ENCODE peak calls at places on chromosomes 4 and X, in seven cellular contexts. One of them, this sample, is unnamed. For H3K4me1, the result is how much of the 10 kb centered on the place peaks cover.

GRCh38 chr4:152246659-152247058 is 289.2 kb downstream of the FBXW7 start:
- DNase-seq in mesenchymal stem cell: no peak
- DNase-seq in neuronal stem cell: no peak
- DNase-seq in H9: no peak
- DNase-seq in trophoblast cell: no peak
- DNase-seq in H1: no peak
- DNase-seq in IMR-90: no peak
- DNase-seq in this sample: no peak

GRCh38 chrX:101163166-101163565 is 56.4 kb upstream of the DRP2 start:
- DNase-seq in mesenchymal stem cell: peak
- DNase-seq in neuronal stem cell: no peak
- DNase-seq in H9: no peak
- DNase-seq in trophoblast cell: no peak
- DNase-seq in H1: no peak
- DNase-seq in IMR-90: peak
- DNase-seq in this sample: no peak

GRCh38 chrX:129086802-129087201 is 436.5 kb downstream of the SMARCA1 start:
- DNase-seq in mesenchymal stem cell: no peak
- DNase-seq in neuronal stem cell: no peak
- DNase-seq in H9: no peak
- DNase-seq in trophoblast cell: no peak
- DNase-seq in H1: no peak
- DNase-seq in IMR-90: no peak
- DNase-seq in this sample: no peak

GRCh38 chr4:177444911-177445736 is 2.9 kb upstream of the AGA start:
- DNase-seq in mesenchymal stem cell: no peak
- DNase-seq in neuronal stem cell: no peak
- DNase-seq in H9: peak
- DNase-seq in trophoblast cell: peak
- DNase-seq in H1: peak
- DNase-seq in IMR-90: no peak
- DNase-seq in this sample: no peak

GRCh38 chrX:72041166-72041565 is 90.5 kb downstream of the RTL5 start:
- DNase-seq in mesenchymal stem cell: no peak
- DNase-seq in neuronal stem cell: no peak
- DNase-seq in H9: no peak
- DNase-seq in trophoblast cell: no peak
- DNase-seq in H1: no peak
- DNase-seq in IMR-90: no peak
- DNase-seq in this sample: no peak

GRCh38 chr4:89023140-89023539 is 33.8 kb downstream of the FAM13A start:
- DNase-seq in mesenchymal stem cell: no peak
- DNase-seq in neuronal stem cell: no peak
- DNase-seq in H9: no peak
- DNase-seq in trophoblast cell: no peak
- DNase-seq in H1: no peak
- DNase-seq in IMR-90: no peak
- DNase-seq in this sample: no peak

GRCh38 chrX:19332983-19333382 is 10.7 kb upstream of the PDHA1 start:
- DNase-seq in mesenchymal stem cell: no peak
- DNase-seq in neuronal stem cell: no peak
- DNase-seq in H9: peak
- DNase-seq in trophoblast cell: no peak
- DNase-seq in H1: no peak
- DNase-seq in IMR-90: peak
- DNase-seq in this sample: no peak

GRCh38 chr4:7785017-7785416 is 154.6 kb downstream of the AFAP1 start:
- DNase-seq in mesenchymal stem cell: no peak
- DNase-seq in neuronal stem cell: no peak
- DNase-seq in H9: no peak
- DNase-seq in trophoblast cell: peak
- DNase-seq in H1: no peak
- DNase-seq in IMR-90: peak
- DNase-seq in this sample: no peak

GRCh38 chr4:17511950-17512795 is at the start of gene QDPR:
- DNase-seq in mesenchymal stem cell: peak
- DNase-seq in neuronal stem cell: peak
- DNase-seq in H9: peak
- DNase-seq in trophoblast cell: peak
- DNase-seq in H1: peak
- DNase-seq in IMR-90: peak
- DNase-seq in this sample: peak

GRCh38 chr4:138567696-138568095 is 325.5 kb upstream of the SLC7A11 start:
- DNase-seq in mesenchymal stem cell: peak
- DNase-seq in neuronal stem cell: no peak
- DNase-seq in H9: no peak
- DNase-seq in trophoblast cell: no peak
- DNase-seq in H1: no peak
- DNase-seq in IMR-90: peak
- DNase-seq in this sample: no peak

GRCh38 chr4:75940692-75941253 is at the start of gene NAAA:
- DNase-seq in mesenchymal stem cell: peak
- DNase-seq in neuronal stem cell: peak
- DNase-seq in H9: peak
- DNase-seq in trophoblast cell: peak
- DNase-seq in H1: peak
- DNase-seq in IMR-90: peak
- DNase-seq in this sample: peak

GRCh38 chrX:68571292-68572256 is 72.7 kb downstream of the YIPF6 start:
- DNase-seq in mesenchymal stem cell: peak
- DNase-seq in neuronal stem cell: no peak
- DNase-seq in H9: no peak
- DNase-seq in trophoblast cell: peak
- DNase-seq in H1: no peak
- DNase-seq in IMR-90: peak
- DNase-seq in this sample: peak

GRCh38 chr4:149997881-149998421 is 80.3 kb upstream of the DCLK2 start:
- DNase-seq in mesenchymal stem cell: peak
- DNase-seq in neuronal stem cell: no peak
- DNase-seq in H9: no peak
- DNase-seq in trophoblast cell: no peak
- DNase-seq in H1: no peak
- DNase-seq in IMR-90: peak
- DNase-seq in this sample: peak

GRCh38 chrX:45699158-45699557 is 498.5 kb upstream of the DIPK2B start:
- DNase-seq in mesenchymal stem cell: no peak
- DNase-seq in neuronal stem cell: no peak
- DNase-seq in H9: no peak
- DNase-seq in trophoblast cell: no peak
- DNase-seq in H1: no peak
- DNase-seq in IMR-90: peak
- DNase-seq in this sample: no peak

GRCh38 chr4:114926508-114926907 is 186.9 kb downstream of the NDST4 start:
- DNase-seq in mesenchymal stem cell: no peak
- DNase-seq in neuronal stem cell: no peak
- DNase-seq in H9: no peak
- DNase-seq in trophoblast cell: no peak
- DNase-seq in H1: no peak
- DNase-seq in IMR-90: no peak
- DNase-seq in this sample: no peak

GRCh38 chr4:168199262-168199957 is 107.1 kb downstream of the ANXA10 start:
- DNase-seq in mesenchymal stem cell: no peak
- DNase-seq in neuronal stem cell: no peak
- DNase-seq in H9: no peak
- DNase-seq in trophoblast cell: no peak
- DNase-seq in H1: no peak
- DNase-seq in IMR-90: no peak
- DNase-seq in this sample: no peak

GRCh38 chr4:104073245-104073644 is 353.5 kb upstream of the TACR3 start:
- DNase-seq in mesenchymal stem cell: no peak
- DNase-seq in neuronal stem cell: no peak
- DNase-seq in H9: no peak
- DNase-seq in trophoblast cell: no peak
- DNase-seq in H1: no peak
- DNase-seq in IMR-90: no peak
- DNase-seq in this sample: no peak

GRCh38 chr4:6246170-6246634 is 23.4 kb upstream of the WFS1 start:
- DNase-seq in mesenchymal stem cell: no peak
- DNase-seq in neuronal stem cell: no peak
- DNase-seq in H9: no peak
- DNase-seq in trophoblast cell: no peak
- DNase-seq in H1: no peak
- DNase-seq in IMR-90: no peak
- DNase-seq in this sample: no peak

GRCh38 chrX:48968377-48968776 is 3.3 kb downstream of the KCND1 start:
- DNase-seq in mesenchymal stem cell: no peak
- DNase-seq in neuronal stem cell: no peak
- DNase-seq in H9: no peak
- DNase-seq in trophoblast cell: no peak
- DNase-seq in H1: no peak
- DNase-seq in IMR-90: no peak
- DNase-seq in this sample: no peak

GRCh38 chr4:170423137-170423536 is 333.4 kb upstream of the AADAT start:
- DNase-seq in mesenchymal stem cell: peak
- DNase-seq in neuronal stem cell: no peak
- DNase-seq in H9: no peak
- DNase-seq in trophoblast cell: no peak
- DNase-seq in H1: no peak
- DNase-seq in IMR-90: peak
- DNase-seq in this sample: no peak

GRCh38 chrX:30301977-30302376 is 7.2 kb downstream of the NR0B1 start:
- DNase-seq in mesenchymal stem cell: no peak
- DNase-seq in neuronal stem cell: peak
- DNase-seq in H9: no peak
- DNase-seq in trophoblast cell: no peak
- DNase-seq in H1: no peak
- DNase-seq in IMR-90: peak
- DNase-seq in this sample: peak

GRCh38 chr4:163895369-163896005 is 401.0 kb downstream of the TMA16 start:
- DNase-seq in mesenchymal stem cell: no peak
- DNase-seq in neuronal stem cell: no peak
- DNase-seq in H9: no peak
- DNase-seq in trophoblast cell: no peak
- DNase-seq in H1: no peak
- DNase-seq in IMR-90: no peak
- DNase-seq in this sample: no peak

GRCh38 chrX:21398424-21398823 is 24.2 kb downstream of the CNKSR2 start:
- DNase-seq in mesenchymal stem cell: peak
- DNase-seq in neuronal stem cell: no peak
- DNase-seq in H9: no peak
- DNase-seq in trophoblast cell: no peak
- DNase-seq in H1: no peak
- DNase-seq in IMR-90: no peak
- DNase-seq in this sample: peak

GRCh38 chr4:85866508-85866907 is 391.6 kb downstream of the ARHGAP24 start:
- DNase-seq in mesenchymal stem cell: peak
- DNase-seq in neuronal stem cell: no peak
- DNase-seq in H9: no peak
- DNase-seq in trophoblast cell: no peak
- DNase-seq in H1: no peak
- DNase-seq in IMR-90: no peak
- DNase-seq in this sample: peak

GRCh38 chr4:80266267-80266901 is at the start of gene FGF5:
- DNase-seq in mesenchymal stem cell: peak
- DNase-seq in neuronal stem cell: peak
- DNase-seq in H9: peak
- DNase-seq in trophoblast cell: peak
- DNase-seq in H1: no peak
- DNase-seq in IMR-90: peak
- DNase-seq in this sample: peak

GRCh38 chrX:17552251-17552650 is 177.3 kb downstream of the NHS start:
- DNase-seq in mesenchymal stem cell: peak
- DNase-seq in neuronal stem cell: no peak
- DNase-seq in H9: no peak
- DNase-seq in trophoblast cell: peak
- DNase-seq in H1: no peak
- DNase-seq in IMR-90: peak
- DNase-seq in this sample: no peak

GRCh38 chrX:149518236-149518635 is 13.1 kb upstream of the IDS start:
- DNase-seq in mesenchymal stem cell: no peak
- DNase-seq in neuronal stem cell: no peak
- DNase-seq in H9: no peak
- DNase-seq in trophoblast cell: no peak
- DNase-seq in H1: no peak
- DNase-seq in IMR-90: no peak
- DNase-seq in this sample: no peak

GRCh38 chrX:120462370-120462769 is 6.7 kb downstream of the LAMP2 start:
- DNase-seq in mesenchymal stem cell: no peak
- DNase-seq in neuronal stem cell: no peak
- DNase-seq in H9: no peak
- DNase-seq in trophoblast cell: no peak
- DNase-seq in H1: no peak
- DNase-seq in IMR-90: no peak
- DNase-seq in this sample: no peak
- H3K4me1 ChIP-seq in mesenchymal stem cell: under half
- H3K4me1 ChIP-seq in neuronal stem cell: under half
- H3K4me1 ChIP-seq in H9: under half
- H3K4me1 ChIP-seq in trophoblast cell: under half
- H3K4me1 ChIP-seq in H1: under half
- H3K4me1 ChIP-seq in IMR-90: under half
- H3K4me1 ChIP-seq in this sample: under half

DNA sequence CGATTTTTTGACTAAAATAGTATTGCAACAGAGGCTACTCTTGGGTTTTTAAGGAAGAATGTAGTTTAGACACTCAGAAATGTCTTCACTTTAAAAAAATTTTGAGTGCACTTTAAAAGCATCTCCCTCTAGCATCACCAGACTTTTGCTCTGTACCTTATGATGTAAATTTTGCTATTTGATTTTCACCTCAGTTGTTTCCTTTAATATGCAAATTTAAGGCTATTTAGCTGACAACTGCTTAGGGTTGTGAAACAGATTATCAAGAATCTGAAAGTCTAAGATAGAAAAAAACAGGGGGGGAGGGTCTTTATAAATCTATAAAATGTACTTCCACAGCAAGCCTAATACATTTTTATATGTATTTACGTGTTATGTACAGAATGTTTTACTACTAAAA is 92.9 kb upstream of the USP38 start:
- DNase-seq in mesenchymal stem cell: no peak
- DNase-seq in neuronal stem cell: no peak
- DNase-seq in H9: no peak
- DNase-seq in trophoblast cell: no peak
- DNase-seq in H1: no peak
- DNase-seq in IMR-90: no peak
- DNase-seq in this sample: no peak
- H3K23ac ChIP-seq in mesenchymal stem cell: no peak
- H3K23ac ChIP-seq in neuronal stem cell: no peak
- H3K23ac ChIP-seq in H9: no peak
- H3K23ac ChIP-seq in trophoblast cell: no peak
- H3K23ac ChIP-seq in H1: no peak
- H3K23ac ChIP-seq in IMR-90: no peak
- H3K23ac ChIP-seq in this sample: no peak

GRCh38 chrX:10099411-10099810 is 57.4 kb upstream of the CLCN4 start:
- DNase-seq in mesenchymal stem cell: no peak
- DNase-seq in neuronal stem cell: no peak
- DNase-seq in H9: no peak
- DNase-seq in trophoblast cell: no peak
- DNase-seq in H1: no peak
- DNase-seq in IMR-90: no peak
- DNase-seq in this sample: no peak
- H2BK120ac ChIP-seq in mesenchymal stem cell: no peak
- H2BK120ac ChIP-seq in neuronal stem cell: no peak
- H2BK120ac ChIP-seq in H9: no peak
- H2BK120ac ChIP-seq in trophoblast cell: no peak
- H2BK120ac ChIP-seq in H1: no peak
- H2BK120ac ChIP-seq in IMR-90: no peak
- H2BK120ac ChIP-seq in this sample: no peak

DNA sequence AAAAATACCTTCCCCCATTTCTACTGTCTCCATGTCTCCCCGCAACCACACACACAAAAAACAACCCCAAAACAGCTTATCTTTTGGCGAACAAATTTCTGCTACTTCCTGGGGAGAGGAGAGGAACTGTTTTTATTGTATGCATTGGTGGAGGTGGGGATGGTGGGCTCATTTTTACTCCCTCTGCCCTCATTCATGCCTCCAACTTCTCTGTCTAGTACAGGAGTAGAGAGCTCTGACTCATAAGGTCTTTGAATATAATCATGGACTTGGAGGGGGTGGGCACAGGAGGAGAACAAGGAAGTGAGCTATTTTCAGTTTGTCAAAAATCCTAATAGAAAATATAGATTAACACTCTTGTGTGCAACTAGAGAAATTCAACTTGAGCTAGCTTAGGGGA is 66.9 kb upstream of the DHX15 start:
- DNase-seq in mesenchymal stem cell: no peak
- DNase-seq in neuronal stem cell: no peak
- DNase-seq in H9: no peak
- DNase-seq in trophoblast cell: no peak
- DNase-seq in H1: no peak
- DNase-seq in IMR-90: no peak
- DNase-seq in this sample: no peak
- H3K4me1 ChIP-seq in mesenchymal stem cell: under half
- H3K4me1 ChIP-seq in neuronal stem cell: under half
- H3K4me1 ChIP-seq in H9: under half
- H3K4me1 ChIP-seq in trophoblast cell: under half
- H3K4me1 ChIP-seq in H1: under half
- H3K4me1 ChIP-seq in IMR-90: under half
- H3K4me1 ChIP-seq in this sample: under half